ENCODE peak calls at places on chromosomes 5 and 9, in eight cellular contexts. B, C, Q, L, A, V, W and I are unnamed samples.

GRCh38 chr5:135028791-135029467 is 5.1 kb downstream of the PITX1 start:
- DNase-seq in Q (no peak), L (no peak), B (no peak), A (no peak), C (no peak), W (no peak), V (no peak), I (no peak)

GRCh38 chr9:69136781-69137180 is 37.3 kb upstream of the TJP2 start:
- DNase-seq in V (no peak), L (no peak), A (no peak), W (peak; percentile 15), Q (no peak), C (no peak), B (no peak), I (no peak)

GRCh38 chr5:161189452-161189851 is 337.4 kb upstream of the ATP10B start:
- DNase-seq in V (no peak), Q (no peak), B (no peak), A (no peak), C (no peak), W (no peak), L (no peak), I (no peak)

GRCh38 chr9:91207889-91208651 is 153.6 kb downstream of the AUH start:
- DNase-seq in B (no peak), L (no peak), Q (no peak), W (no peak), A (no peak), V (no peak), C (no peak), I (no peak)

GRCh38 chr5:6713274-6714181 is at the start of gene TENT4A:
- DNase-seq in A (peak; percentile 22), W (peak; percentile 33), C (peak; percentile 53), V (no peak), L (no peak), Q (no peak), B (peak; percentile 97), I (peak; percentile 17)

GRCh38 chr5:26553079-26553478 is 485.3 kb downstream of the CDH9 start:
- DNase-seq in L (no peak), A (peak; percentile 79), W (no peak), V (no peak), B (no peak), C (peak; percentile 97), Q (no peak), I (no peak)

GRCh38 chr9:76637426-76637825 is 126.8 kb upstream of the PCA3 start:
- DNase-seq in B (no peak), A (no peak), V (no peak), W (no peak), L (no peak), Q (no peak), C (no peak), I (no peak)

GRCh38 chr9:68584110-68585033 is 43.7 kb upstream of the TMEM252 start:
- DNase-seq in W (peak; percentile 91), C (peak; percentile 80), L (peak; percentile 71), V (peak; percentile 44), B (peak; percentile 56), A (peak; percentile 82), Q (peak; percentile 49), I (peak; percentile 62)

GRCh38 chr9:14520341-14520740 is 172.9 kb downstream of the ZDHHC21 start:
- DNase-seq in W (no peak), B (no peak), L (no peak), V (no peak), C (no peak), Q (no peak), A (no peak), I (no peak)

GRCh38 chr5:1125030-1125357 is 13.1 kb upstream of the SLC12A7 start:
- DNase-seq in W (peak; percentile 40), C (peak; percentile 16), B (no peak), V (no peak), L (no peak), Q (no peak), A (no peak), I (no peak)

GRCh38 chr5:163399923-163400322 is 37.5 kb upstream of the CCNG1 start:
- DNase-seq in C (no peak), B (no peak), A (no peak), V (no peak), W (no peak), Q (no peak), L (no peak), I (no peak)

GRCh38 chr5:93890657-93891056 is 149.3 kb upstream of the POU5F2 start:
- DNase-seq in B (no peak), C (peak; percentile 1), L (no peak), W (peak; percentile 25), Q (no peak), A (no peak), V (no peak), I (no peak)